ENCODE peak calls at places on chromosomes 3 and 15, in seven cellular contexts. G is HFF-Myc; D is neuronal stem cell; O is mesenchymal stem cell; E is dorsolateral prefrontal cortex; Z is cardiac muscle cell; J is CD4-positive, alpha-beta memory T cell. B is an unnamed sample.

GRCh38 chr15:81256916-81257315 is 60.2 kb downstream of the IL16 start:
- DNase-seq in G (no peak), D (no peak), O (peak; percentile 33), E (no peak), Z (peak; percentile 74), J (no peak), B (peak; percentile 37)

GRCh38 chr3:56970401-56971002 is 90.0 kb upstream of the SPATA12 start:
- DNase-seq in G (no peak), D (no peak), O (peak; percentile 9), E (no peak), Z (peak; percentile 84), J (no peak), B (peak; percentile 90)

GRCh38 chr3:168117059-168117458 is 21.3 kb upstream of the GOLIM4 start:
- DNase-seq in G (no peak), D (no peak), O (peak; percentile 56), E (no peak), Z (peak; percentile 74), J (no peak), B (no peak)

GRCh38 chr3:53846134-53846850 is at the start of the genes CHDH and IL17RB:
- DNase-seq in G (no peak), D (peak; percentile 65), O (no peak), E (peak; percentile 63), Z (no peak), J (no peak), B (no peak)

GRCh38 chr3:87771338-87772059 is 287.3 kb downstream of the CGGBP1 start:
- DNase-seq in G (no peak), D (no peak), O (peak; percentile 7), E (no peak), Z (peak; percentile 5), J (peak; percentile 39), B (peak; percentile 59)

GRCh38 chr15:96345560-96346389 is 15.3 kb downstream of the NR2F2 start:
- DNase-seq in G (no peak), D (no peak), O (peak; percentile 90), E (no peak), Z (peak; percentile 85), J (no peak), B (peak; percentile 53)

GRCh38 chr3:172713316-172713715 is 2.4 kb upstream of the NCEH1 start:
- DNase-seq in G (no peak), D (no peak), O (peak; percentile 28), E (no peak), Z (no peak), J (no peak), B (no peak)

GRCh38 chr3:63869929-63870328 is 6.3 kb downstream of the ATXN7 start:
- DNase-seq in G (no peak), D (no peak), O (no peak), E (no peak), Z (no peak), J (no peak), B (no peak)

GRCh38 chr3:119702530-119703527 is at the start of gene CFAP91:
- DNase-seq in G (peak; percentile 63), D (peak; percentile 95), O (peak; percentile 95), E (peak; percentile 85), Z (peak; percentile 97), J (peak; percentile 79), B (no peak)

GRCh38 chr15:101550124-101550523 is 60.6 kb upstream of the PCSK6 start:
- DNase-seq in G (no peak), D (no peak), O (no peak), E (no peak), Z (no peak), J (no peak), B (no peak)

GRCh38 chr3:130846181-130846580 is 47.7 kb upstream of the ATP2C1 start:
- DNase-seq in G (no peak), D (no peak), O (no peak), E (no peak), Z (no peak), J (no peak), B (no peak)

GRCh38 chr3:142239421-142239820 is 14.0 kb upstream of the GK5 start:
- DNase-seq in G (no peak), D (no peak), O (no peak), E (no peak), Z (peak; percentile 61), J (no peak), B (no peak)

GRCh38 chr3:35745802-35746484 is 106.6 kb downstream of the ARPP21 start:
- DNase-seq in G (no peak), D (no peak), O (no peak), E (no peak), Z (no peak), J (no peak), B (peak; percentile 55)

GRCh38 chr15:90043611-90044010 is 42.5 kb downstream of the ZNF710 start:
- DNase-seq in G (no peak), D (no peak), O (no peak), E (no peak), Z (no peak), J (no peak), B (no peak)

GRCh38 chr15:92655178-92655995 is at the start of gene FAM174B:
- DNase-seq in G (no peak), D (peak; percentile 54), O (peak; percentile 33), E (peak; percentile 40), Z (peak; percentile 52), J (no peak), B (no peak)

GRCh38 chr3:79361748-79362378 is 405.9 kb downstream of the ROBO1 start:
- DNase-seq in G (peak; percentile 29), D (peak; percentile 21), O (peak; percentile 49), E (no peak), Z (peak; percentile 67), J (no peak), B (peak; percentile 41)

GRCh38 chr15:84893607-84894006 is 9.1 kb downstream of the SLC28A1 start:
- DNase-seq in G (no peak), D (no peak), O (no peak), E (no peak), Z (no peak), J (no peak), B (no peak)

GRCh38 chr15:44537728-44538240 is 837 bp downstream of the EIF3J start:
- DNase-seq in G (no peak), D (no peak), O (peak; percentile 79), E (no peak), Z (no peak), J (peak; percentile 17), B (peak; percentile 35)

GRCh38 chr3:42166662-42167300 is 75.6 kb downstream of the TRAK1 start:
- DNase-seq in G (no peak), D (no peak), O (no peak), E (no peak), Z (no peak), J (no peak), B (no peak)

GRCh38 chr3:48708481-48708889 is 8.5 kb downstream of the IP6K2 start:
- DNase-seq in G (no peak), D (no peak), O (peak; percentile 51), E (no peak), Z (peak; percentile 20), J (no peak), B (no peak)

GRCh38 chr15:88061452-88061851 is 195.1 kb downstream of the NTRK3 start:
- DNase-seq in G (no peak), D (no peak), O (no peak), E (no peak), Z (no peak), J (no peak), B (no peak)

GRCh38 chr15:40054056-40054745 is 15.2 kb upstream of the SRP14 start:
- DNase-seq in G (no peak), D (no peak), O (no peak), E (no peak), Z (no peak), J (no peak), B (peak; percentile 47)

DNA sequence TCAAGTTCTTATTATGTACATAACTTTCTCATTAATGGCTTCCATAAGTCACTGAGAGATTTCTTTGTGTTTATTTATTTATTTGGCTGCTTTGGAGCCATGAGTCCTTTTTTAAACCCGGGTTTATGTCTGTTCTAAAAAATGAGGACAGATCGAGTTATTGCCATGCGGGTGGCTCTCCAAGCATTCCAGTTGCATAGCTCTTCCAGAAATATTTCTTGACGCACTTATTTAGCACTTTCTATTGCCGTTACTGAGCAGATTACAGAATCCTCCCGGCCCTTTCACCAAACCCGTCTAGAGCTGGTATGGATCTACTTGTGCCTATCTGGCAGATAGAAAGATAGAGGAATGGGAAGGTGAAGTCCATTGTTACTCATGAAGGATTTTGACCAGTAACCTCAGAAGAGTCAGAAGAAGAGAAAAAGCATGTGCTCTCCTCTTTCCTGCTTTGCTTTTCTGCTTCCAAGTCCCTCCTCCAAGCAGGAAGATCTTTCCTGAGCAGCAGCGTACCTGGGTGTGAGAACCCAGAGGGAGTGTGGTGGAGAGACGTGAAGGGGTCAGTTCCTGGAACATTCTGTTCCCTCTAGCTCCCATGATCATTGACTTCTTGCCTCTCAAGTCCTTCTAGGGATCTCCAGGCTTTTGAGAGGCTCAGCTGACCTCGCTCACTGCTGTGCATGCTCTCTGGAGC is 112.8 kb downstream of the LPP start:
- DNase-seq in G (no peak), D (no peak), O (peak; percentile 89), E (no peak), Z (peak; percentile 86), J (no peak), B (no peak)
- H3K4me3 ChIP-seq in G (peak overlapping the region; percentile 28), D (no peak overlapping the region), O (peak overlapping the region; percentile 63), E (peak overlapping the region; percentile 30), Z (no peak overlapping the region), J (no peak overlapping the region), B (no peak overlapping the region)

GRCh38 chr15:55683366-55683765 is 59.6 kb downstream of the PRTG start:
- DNase-seq in G (no peak), D (no peak), O (no peak), E (no peak), Z (peak; percentile 75), J (no peak), B (no peak)
- H3K4me3 ChIP-seq in G (no peak overlapping the region), D (no peak overlapping the region), O (no peak overlapping the region), E (no peak overlapping the region), Z (no peak overlapping the region), J (no peak overlapping the region), B (no peak overlapping the region)

DNA sequence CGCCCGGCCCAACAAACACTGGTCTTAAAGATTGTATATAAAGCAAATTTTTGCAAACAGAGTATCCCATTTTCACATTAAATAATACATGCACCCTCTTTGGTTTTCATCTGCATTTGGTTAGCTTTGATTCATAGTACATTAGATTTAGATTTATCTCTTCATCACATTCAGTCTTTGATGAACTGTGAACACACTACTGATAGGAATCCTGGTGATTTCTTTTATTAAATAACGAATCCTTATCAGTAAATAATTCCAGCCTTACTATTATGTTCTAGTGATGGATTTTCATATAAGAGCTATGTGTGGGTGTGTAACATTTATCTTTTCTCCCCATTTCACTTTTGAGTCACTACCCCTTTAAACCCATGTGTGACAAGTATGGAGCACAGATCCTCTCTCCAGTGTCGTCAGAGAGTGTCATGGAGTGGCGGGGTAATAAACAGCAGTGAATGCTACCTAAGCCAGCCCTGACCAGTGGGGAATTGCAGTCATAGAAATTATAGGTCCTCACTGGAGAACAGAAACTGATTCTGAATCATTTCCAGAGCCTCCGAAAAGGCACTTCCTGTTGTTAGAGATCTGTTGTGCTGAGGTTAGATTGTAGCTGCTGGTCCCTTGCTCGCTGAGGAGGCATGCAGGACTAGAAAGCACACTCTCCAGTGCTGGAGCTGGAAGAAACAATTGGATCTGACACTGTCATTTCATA is 22.0 kb downstream of the SLC7A14 start:
- DNase-seq in G (peak; percentile 56), D (no peak), O (peak; percentile 84), E (no peak), Z (peak; percentile 74), J (no peak), B (no peak)
- H3K4me3 ChIP-seq in G (no peak overlapping the region), D (no peak overlapping the region), O (peak overlapping the region; percentile 50), E (peak overlapping the region; percentile 8), Z (no peak overlapping the region), J (no peak overlapping the region), B (no peak overlapping the region)

DNA sequence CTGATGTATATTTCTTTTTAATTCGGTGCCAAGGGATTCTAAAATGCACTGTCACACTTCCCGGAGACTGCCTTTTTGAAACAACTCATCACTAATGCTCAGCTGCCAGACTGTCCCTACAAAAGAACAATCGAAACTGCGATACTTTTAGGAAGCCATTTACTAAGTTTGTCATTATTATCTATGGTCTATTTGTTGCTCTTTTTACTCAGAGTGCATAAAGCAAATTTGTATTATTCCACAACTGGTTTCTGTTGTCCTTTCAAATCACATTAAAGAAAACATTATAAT is 60.8 kb downstream of the TM4SF4 start:
- DNase-seq in G (no peak), D (no peak), O (no peak), E (no peak), Z (no peak), J (no peak), B (no peak)
- H3K4me3 ChIP-seq in G (peak overlapping the region; percentile 3), D (no peak overlapping the region), O (peak overlapping the region; percentile 61), E (peak overlapping the region; percentile 37), Z (no peak overlapping the region), J (no peak overlapping the region), B (no peak overlapping the region)